ENCODE peak calls at places on chromosomes 5 and 9, in ten cellular contexts. T is IMR-90; M is left ventricle myocardium inferior; W is H9; R is tibial nerve; F is CD4-positive, CD25-positive, alpha-beta regulatory T cell; J is colonic mucosa; A is PC-9; H is A549; G is upper lobe of left lung. D is an unnamed sample. For H3K9me3, the result is how much of the 10 kb centered on the place peaks cover.

GRCh38 chr5:149271717-149272558 is at the start of gene AFAP1L1:
- DNase-seq in F (peak), T (peak), G (peak), J (peak), A (peak), R (peak), M (peak), H (peak), W (peak), D (no peak)

GRCh38 chr5:180591249-180591887 is at the start of gene SCGB3A1:
- DNase-seq in A (no peak), M (no peak), T (no peak), J (no peak), H (no peak), R (no peak), W (no peak), G (peak), F (peak), D (no peak)

GRCh38 chr5:147822686-147823491 is 8.6 kb downstream of the SPINK1 start:
- DNase-seq in W (peak), T (peak), F (peak), R (peak), A (no peak), J (peak), G (peak), H (peak), M (peak), D (no peak)

GRCh38 chr5:143682788-143683419 is 129.1 kb upstream of the HMHB1 start:
- DNase-seq in T (peak), M (no peak), H (no peak), F (no peak), A (no peak), G (no peak), J (no peak), R (no peak), W (no peak), D (no peak)

GRCh38 chr5:141790630-141791029 is 87.6 kb downstream of the PCDH1 start:
- DNase-seq in J (no peak), W (no peak), A (no peak), G (no peak), H (no peak), R (no peak), T (no peak), M (no peak), F (no peak), D (no peak)

GRCh38 chr5:106202035-106202434 is 1468.7 kb downstream of the EFNA5 start:
- DNase-seq in A (no peak), R (no peak), F (no peak), H (no peak), W (no peak), T (no peak), M (no peak), J (no peak), G (no peak), D (no peak)

GRCh38 chr9:116267021-116267420 is 113.4 kb downstream of the PAPPA start:
- DNase-seq in G (no peak), R (no peak), A (no peak), F (no peak), H (no peak), T (peak), W (no peak), J (no peak), M (no peak), D (no peak)

GRCh38 chr5:14164764-14165163 is 21.6 kb downstream of the TRIO start:
- DNase-seq in H (no peak), G (no peak), J (no peak), W (no peak), F (no peak), R (no peak), M (no peak), T (no peak), A (no peak), D (no peak)

GRCh38 chr5:172439785-172440480 is 14.4 kb downstream of the SH3PXD2B start:
- DNase-seq in F (no peak), R (no peak), M (peak), G (peak), J (no peak), T (no peak), A (no peak), H (no peak), W (no peak), D (no peak)

GRCh38 chr9:82302968-82303655 is 314.5 kb downstream of the SPATA31D1 start:
- DNase-seq in T (no peak), J (no peak), G (no peak), F (no peak), H (no peak), R (no peak), W (no peak), A (no peak), M (no peak), D (no peak)

GRCh38 chr5:105593011-105593760 is 2030.6 kb upstream of the NUDT12 start:
- DNase-seq in R (no peak), G (no peak), T (no peak), M (no peak), H (no peak), J (no peak), W (no peak), F (no peak), A (no peak), D (no peak)

GRCh38 chr9:98471185-98471584 is 215.7 kb upstream of the TBC1D2 start:
- DNase-seq in A (no peak), F (no peak), W (no peak), R (no peak), M (no peak), T (no peak), H (no peak), G (no peak), J (no peak), D (no peak)

GRCh38 chr9:133050781-133051180 is 11.0 kb upstream of the CEL start:
- DNase-seq in M (no peak), W (no peak), J (peak), A (no peak), F (no peak), R (no peak), G (no peak), T (no peak), H (no peak), D (no peak)

GRCh38 chr9:114538241-114538640 is 33.0 kb upstream of the WHRN start:
- DNase-seq in A (peak), F (peak), M (no peak), R (no peak), H (peak), J (peak), T (no peak), G (peak), W (peak), D (no peak)

GRCh38 chr9:89929315-89929714 is 324.5 kb downstream of the GADD45G start:
- DNase-seq in H (no peak), T (no peak), J (no peak), M (no peak), R (no peak), F (no peak), A (no peak), W (no peak), G (no peak), D (no peak)

GRCh38 chr9:75892168-75892901 is 1.9 kb downstream of the PCSK5 start:
- DNase-seq in H (peak), G (peak), A (peak), M (peak), W (peak), T (no peak), F (no peak), J (peak), R (peak), D (no peak)

GRCh38 chr5:121695307-121695706 is 156.4 kb upstream of the FTMT start:
- DNase-seq in W (no peak), H (no peak), A (no peak), M (no peak), F (no peak), R (no peak), T (no peak), J (no peak), G (no peak), D (no peak)

DNA sequence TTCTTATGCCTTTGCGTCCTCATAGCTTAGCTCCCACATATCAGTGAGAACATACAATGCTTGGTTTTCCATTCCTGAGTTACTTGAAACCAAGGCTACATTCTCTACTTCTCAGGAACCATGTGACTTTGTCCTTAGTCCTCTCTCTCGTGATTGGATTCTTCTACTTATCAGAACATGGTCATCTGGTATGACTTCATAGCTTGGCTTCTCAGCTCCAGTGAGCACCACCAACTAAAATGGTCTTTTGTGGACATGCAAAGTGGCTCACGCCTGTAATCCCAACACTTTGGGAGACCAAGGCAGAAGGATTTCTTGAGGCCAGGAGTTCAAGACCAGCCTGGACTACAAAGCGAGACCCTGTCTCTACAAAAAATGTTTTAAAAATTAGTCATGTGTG is 81.2 kb upstream of the NIPBL start:
- DNase-seq in G (no peak), F (no peak), A (no peak), R (no peak), T (no peak), W (no peak), M (no peak), J (no peak), H (no peak), D (no peak)
- H3K9me3 ChIP-seq in G (under half), F (under half), A (under half), R (under half), T (under half), W (under half), M (under half), J (under half), H (under half), D (under half)

GRCh38 chr9:136502196-136502595 is 19.4 kb upstream of the SEC16A start:
- DNase-seq in H (no peak), M (no peak), G (no peak), A (no peak), F (no peak), J (no peak), W (no peak), R (no peak), T (no peak), D (no peak)
- H3K9me3 ChIP-seq in H (under half), M (under half), G (under half), A (under half), F (under half), J (under half), W (under half), R (under half), T (under half), D (under half)

GRCh38 chr9:18726546-18726945 is 252.6 kb downstream of the ADAMTSL1 start:
- DNase-seq in F (no peak), H (no peak), M (no peak), A (no peak), G (no peak), T (peak), R (no peak), J (no peak), W (no peak), D (no peak)

GRCh38 chr9:18728642-18729041 is 254.7 kb downstream of the ADAMTSL1 start:
- DNase-seq in T (no peak), W (no peak), A (no peak), H (no peak), J (no peak), F (no peak), R (no peak), G (no peak), M (no peak), D (no peak)

GRCh38 chr9:18727904-18728303 is 254.0 kb downstream of the ADAMTSL1 start:
- DNase-seq in R (no peak), A (no peak), J (no peak), W (no peak), T (no peak), M (no peak), G (no peak), H (no peak), F (no peak), D (no peak)

GRCh38 chr9:18730241-18730640 is 256.3 kb downstream of the ADAMTSL1 start:
- DNase-seq in J (no peak), T (no peak), G (no peak), R (no peak), M (no peak), A (no peak), W (no peak), H (no peak), F (no peak), D (no peak)
- H3K9me3 ChIP-seq in J (under half), T (under half), G (under half), R (under half), M (under half), A (under half), W (under half), H (under half), F (under half), D (under half)

GRCh38 chr5:178984145-178985072 is 10.7 kb downstream of the GRM6 start:
- DNase-seq in G (no peak), F (no peak), W (no peak), A (no peak), M (no peak), T (no peak), H (no peak), R (no peak), J (no peak), D (no peak)
- H3K9me3 ChIP-seq in G (half or more), F (under half), W (half or more), A (under half), M (half or more), T (half or more), H (under half), R (under half), J (under half), D (under half)

GRCh38 chr9:137169764-137170460 is at the start of gene LRRC26:
- DNase-seq in W (no peak), A (no peak), H (no peak), G (no peak), M (no peak), R (no peak), J (peak), T (no peak), F (no peak), D (no peak)
- H3K9me3 ChIP-seq in W (under half), A (under half), H (under half), G (under half), M (under half), R (under half), J (under half), T (under half), F (under half), D (under half)

DNA sequence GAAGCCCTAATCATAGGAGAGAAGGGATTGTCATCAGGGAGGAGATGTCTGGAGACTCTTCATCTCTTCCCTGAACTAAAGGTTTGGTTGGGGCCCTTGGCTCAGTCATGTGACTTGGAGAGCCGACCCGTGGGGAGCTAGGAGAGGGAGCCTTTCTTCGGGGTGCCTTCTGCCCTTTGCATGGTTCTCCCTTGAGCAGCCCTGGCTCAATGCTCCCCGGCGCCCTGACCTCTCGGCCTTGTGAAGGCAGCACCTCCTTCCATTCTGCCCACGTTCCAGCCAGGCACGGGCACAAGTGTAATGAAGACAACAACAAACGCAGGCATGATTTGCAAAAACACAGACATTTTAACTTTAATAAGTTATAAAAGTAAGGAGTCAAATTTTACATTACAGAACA is 50.4 kb downstream of the ZNF354C start:
- DNase-seq in W (no peak), G (no peak), H (no peak), R (no peak), J (no peak), M (no peak), T (no peak), A (no peak), F (no peak), D (no peak)
- H3K9me3 ChIP-seq in W (under half), G (half or more), H (under half), R (half or more), J (under half), M (half or more), T (under half), A (under half), F (under half), D (under half)

GRCh38 chr5:85648495-85648894 is 969.2 kb upstream of the COX7C start:
- DNase-seq in R (no peak), A (no peak), M (no peak), J (no peak), G (no peak), H (no peak), W (no peak), T (no peak), F (no peak), D (no peak)
- H3K9me3 ChIP-seq in R (under half), A (under half), M (under half), J (under half), G (under half), H (under half), W (under half), T (under half), F (under half), D (under half)

D was measured in T-helper 17 cell.